ENCODE peak calls at places on chromosomes 6 and 20, in four cellular contexts. P is lower lobe of right lung, O is pancreas, M is neural progenitor cell. T is an unnamed sample. For H3K4me1 and H3K27me3, the result is how much of the 10 kb centered on the place peaks cover.

GRCh38 chr20:59448828-59449444 is 148.5 kb downstream of the EDN3 start:
- DNase-seq in P (no peak), O (no peak), M (no peak), T (no peak)

GRCh38 chr20:25085756-25086495 is 4.0 kb upstream of the VSX1 start:
- DNase-seq in P (no peak), O (no peak), M (no peak), T (no peak)

GRCh38 chr6:106098383-106099234 is 12.5 kb downstream of the PRDM1 start:
- DNase-seq in P (peak), O (peak), M (peak), T (peak)

GRCh38 chr20:62621251-62622110 is 20.8 kb upstream of the SLCO4A1 start:
- DNase-seq in P (no peak), O (no peak), M (no peak), T (no peak)

GRCh38 chr20:356745-357144 is 9.8 kb downstream of the NRSN2 start:
- DNase-seq in P (no peak), O (no peak), M (no peak), T (no peak)

GRCh38 chr6:912871-913663 is 220.1 kb upstream of the EXOC2 start:
- DNase-seq in P (no peak), O (peak), M (peak), T (no peak)

GRCh38 chr20:19864130-19864529 is 106.1 kb downstream of the RIN2 start:
- DNase-seq in P (no peak), O (no peak), M (no peak), T (no peak)

GRCh38 chr20:62495798-62496325 is 20.1 kb upstream of the GATA5 start:
- DNase-seq in P (no peak), O (peak), M (no peak), T (no peak)

GRCh38 chr20:4637081-4637797 is 84.5 kb upstream of the PRND start:
- DNase-seq in P (no peak), O (no peak), M (peak), T (no peak)

GRCh38 chr6:6890400-6890858 is 217.3 kb upstream of the RREB1 start:
- DNase-seq in P (no peak), O (peak), M (peak), T (no peak)

GRCh38 chr6:150456902-150457643 is 88.3 kb downstream of the IYD start:
- DNase-seq in P (no peak), O (no peak), M (no peak), T (no peak)

GRCh38 chr6:39228992-39229767 is at the start of gene KCNK5:
- DNase-seq in P (peak), O (peak), M (peak), T (peak)

GRCh38 chr6:22383016-22383415 is 86.2 kb upstream of the PRL start:
- DNase-seq in P (no peak), O (no peak), M (no peak), T (no peak)

GRCh38 chr20:14142964-14143627 is 147.8 kb downstream of the MACROD2 start:
- DNase-seq in P (no peak), O (no peak), M (no peak), T (no peak)

GRCh38 chr20:64065973-64066341 is 3.0 kb downstream of the TCEA2 start:
- DNase-seq in P (no peak), O (no peak), M (no peak), T (no peak)

GRCh38 chr6:38136547-38136946 is 317.0 kb downstream of the ZFAND3 start:
- DNase-seq in P (no peak), O (no peak), M (no peak), T (no peak)

GRCh38 chr6:47245745-47246371 is 63.8 kb downstream of the TNFRSF21 start:
- DNase-seq in P (no peak), O (no peak), M (no peak), T (no peak)

GRCh38 chr20:35368616-35369423 is 43.0 kb downstream of the UQCC1 start:
- DNase-seq in P (no peak), O (no peak), M (peak), T (no peak)

GRCh38 chr6:86203044-86203443 is 560.4 kb upstream of the SYNCRIP start:
- DNase-seq in P (no peak), O (no peak), M (peak), T (no peak)

DNA sequence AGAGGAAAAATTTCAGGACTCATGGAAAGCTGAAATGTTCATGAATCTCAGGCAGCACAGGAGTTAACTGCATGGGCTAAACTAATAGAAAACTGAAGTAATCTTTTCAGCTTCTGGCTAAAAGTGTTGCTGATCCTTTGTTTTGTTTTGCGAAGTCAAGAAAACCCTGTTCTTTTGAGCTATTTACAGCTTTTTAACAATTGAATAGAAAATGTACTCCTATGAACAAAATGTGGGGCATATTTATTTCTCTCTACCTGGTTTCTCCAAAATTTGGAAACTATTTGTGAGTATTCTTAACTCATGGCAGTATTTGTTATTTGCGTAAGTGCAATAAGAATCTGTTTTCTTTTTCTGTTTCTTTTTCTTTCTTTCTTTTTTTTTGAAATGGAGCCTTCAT is 818.8 kb upstream of the CITED2 start:
- DNase-seq in P (no peak), O (no peak), M (no peak), T (no peak)
- H3K4me1 ChIP-seq in P (under half), O (under half), M (under half), T (under half)

DNA sequence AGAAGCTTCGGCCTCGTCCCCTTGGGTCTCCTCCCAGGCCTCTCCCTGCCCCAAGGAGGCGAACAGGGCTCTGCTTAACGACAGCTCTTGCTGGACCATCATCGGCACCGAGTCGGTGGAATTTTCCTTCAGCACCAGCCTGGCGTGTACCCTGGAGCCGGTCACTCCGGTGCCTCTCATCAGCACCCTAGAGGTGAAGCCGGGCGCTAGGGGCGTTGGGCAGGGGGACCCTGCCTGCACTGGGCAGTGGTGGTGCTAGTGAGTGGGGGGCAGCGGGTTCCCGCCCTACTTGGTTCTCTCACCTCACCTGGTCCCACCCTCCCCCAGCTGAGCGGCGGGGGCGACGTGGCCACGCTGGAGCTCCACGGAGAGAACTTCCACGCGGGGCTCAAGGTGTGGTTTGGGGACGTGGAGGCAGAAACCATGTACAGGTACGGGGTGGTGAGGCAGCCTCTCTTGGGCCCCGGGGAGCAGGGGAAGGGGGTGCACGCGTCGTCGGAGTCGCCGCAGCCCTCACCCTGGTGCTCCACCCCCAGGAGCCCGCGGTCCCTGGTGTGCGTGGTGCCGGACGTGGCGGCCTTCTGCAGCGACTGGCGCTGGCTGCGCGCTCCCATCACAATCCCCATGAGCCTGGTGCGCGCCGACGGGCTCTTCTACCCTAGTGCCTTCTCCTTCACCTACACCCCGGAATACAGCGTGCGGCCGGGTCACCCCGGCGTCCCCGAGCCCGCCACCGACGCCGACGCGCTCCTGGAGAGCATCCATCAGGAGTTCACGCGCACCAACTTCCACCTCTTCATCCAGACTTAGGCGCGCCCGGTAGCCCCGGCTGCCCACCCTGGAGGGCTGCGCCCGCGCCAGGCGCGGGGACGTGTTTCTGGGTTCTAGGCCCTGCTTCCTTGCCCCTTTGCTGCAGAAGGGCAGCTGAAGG is 8.3 kb upstream of the MATN4 start:
- DNase-seq in P (no peak), O (no peak), M (no peak), T (peak)
- H3K27me3 ChIP-seq in P (under half), O (under half), M (under half), T (under half)

GRCh38 chr6:13412639-13413465 is 74.5 kb downstream of the GFOD1 start:
- DNase-seq in P (no peak), O (no peak), M (peak), T (no peak)

GRCh38 chr6:13412211-13412610 is 75.2 kb downstream of the GFOD1 start:
- DNase-seq in P (no peak), O (no peak), M (no peak), T (no peak)

GRCh38 chr6:13413906-13414555 is 73.4 kb downstream of the GFOD1 start:
- DNase-seq in P (no peak), O (no peak), M (peak), T (peak)

GRCh38 chr6:13415276-13415675 is 72.1 kb downstream of the GFOD1 start:
- DNase-seq in P (no peak), O (no peak), M (no peak), T (no peak)

DNA sequence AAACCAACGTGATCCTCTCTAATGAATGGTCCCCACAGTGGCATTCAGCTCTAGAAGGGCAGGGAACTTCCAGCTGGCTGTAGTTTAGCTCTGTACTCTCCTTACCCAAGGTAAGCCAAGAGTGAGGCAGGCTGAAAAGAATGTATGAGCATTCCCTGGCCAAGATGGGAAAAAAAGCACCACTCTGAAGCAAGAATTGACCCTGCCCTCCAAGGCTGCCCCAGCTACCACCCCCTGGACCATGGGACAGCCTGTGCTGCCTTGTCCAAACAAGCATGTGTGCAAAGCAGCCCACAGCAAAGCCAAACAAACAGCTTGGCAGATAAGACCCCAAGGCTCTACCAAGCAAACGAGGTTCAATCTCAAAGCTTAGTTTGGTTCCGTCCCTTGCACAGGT is 73.9 kb downstream of the GFOD1 start:
- DNase-seq in P (no peak), O (peak), M (no peak), T (peak)
- H3K4me3 ChIP-seq in P (no peak), O (no peak), M (no peak), T (no peak)

GRCh38 chr6:138769102-138769676 is 4.4 kb upstream of the CCDC28A start:
- DNase-seq in P (no peak), O (no peak), M (no peak), T (no peak)

GRCh38 chr6:138776659-138777058 is 3.1 kb downstream of the CCDC28A start:
- DNase-seq in P (no peak), O (no peak), M (no peak), T (no peak)

GRCh38 chr6:138774370-138774769 is 801 bp downstream of the CCDC28A start:
- DNase-seq in P (no peak), O (no peak), M (peak), T (no peak)

GRCh38 chr6:138773177-138774091 is at the start of gene CCDC28A:
- DNase-seq in P (peak), O (peak), M (peak), T (peak)

DNA sequence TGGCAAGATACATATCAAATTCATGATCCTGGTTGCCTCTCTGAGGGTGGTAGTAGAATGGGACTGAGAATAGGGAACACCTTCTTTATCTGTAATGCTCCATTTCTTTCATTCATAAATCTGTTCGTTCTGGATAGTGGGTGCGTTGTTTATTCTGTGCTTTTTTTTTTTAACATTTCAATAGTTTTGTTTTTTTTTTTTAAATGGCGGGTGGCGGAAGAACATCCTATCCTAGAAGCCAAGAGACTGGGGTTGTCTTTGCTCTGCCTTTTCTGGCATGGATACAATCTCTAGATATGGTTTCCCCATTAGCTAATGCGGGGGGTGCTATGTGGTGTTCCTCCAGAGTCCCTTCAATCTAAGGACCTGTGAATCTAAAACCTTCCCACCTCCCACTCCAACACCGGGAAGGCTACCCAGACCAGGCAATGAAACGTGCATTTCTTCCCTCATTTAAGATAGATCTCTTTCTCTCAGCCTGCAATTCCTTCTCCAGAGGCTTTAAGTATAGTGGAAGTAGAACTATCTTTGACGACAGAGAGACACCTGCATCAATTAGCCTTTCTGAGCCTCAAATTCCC is 883 bp upstream of the CCDC28A start:
- DNase-seq in P (no peak), O (no peak), M (no peak), T (no peak)
- H3K4me1 ChIP-seq in P (under half), O (under half), M (under half), T (under half)